ENCODE peak calls at places on chromosome 3, in ten cellular contexts. X is neural crest cell; U is activated naive CD4-positive, alpha-beta T cell treated with anti-CD3 and anti-CD28 coated beads, Interleukin-2, amount 50 U/mL, for 16 hours; K is AG04450; H is NCI-H460; P is HFFc6; S is iPS-NIHi11; M is stimulated activated CD4-positive, alpha-beta T cell treated with anti-CD3 and anti-CD28 coated beads, Interleukin-15, amount 100 ng/mL, for 24 hours; B is omental fat pad; T is H54. D is an unnamed sample.

GRCh38 chr3:177525987-177526712 is 328.9 kb upstream of the TBL1XR1 start:
- DNase-seq in T (no peak), K (no peak), S (no peak), P (peak; percentile 11), X (no peak), H (no peak), U (no peak), B (no peak), M (no peak), D (peak; percentile 58)

GRCh38 chr3:138441742-138442141 is 7.3 kb downstream of the ESYT3 start:
- DNase-seq in T (peak; percentile 70), X (no peak), U (no peak), S (no peak), H (no peak), K (no peak), B (no peak), P (peak; percentile 27), M (no peak), D (no peak)

GRCh38 chr3:46466273-46466672 is 1.6 kb upstream of the LTF start:
- DNase-seq in T (no peak), M (no peak), K (no peak), X (no peak), S (no peak), B (no peak), U (no peak), H (no peak), P (no peak), D (no peak)

GRCh38 chr3:141343824-141344223 is 24.5 kb upstream of the ZBTB38 start:
- DNase-seq in T (no peak), M (no peak), X (no peak), B (no peak), K (no peak), P (no peak), S (no peak), U (no peak), H (no peak), D (no peak)

GRCh38 chr3:126287536-126288181 is 69.5 kb downstream of the KLF15 start:
- DNase-seq in S (peak; percentile 78), X (peak; percentile 62), M (no peak), P (peak; percentile 41), B (peak; percentile 46), H (no peak), U (no peak), K (no peak), T (no peak), D (no peak)

GRCh38 chr3:129207347-129207947 is 23.8 kb upstream of the CNBP start:
- DNase-seq in X (no peak), S (no peak), P (no peak), M (no peak), K (no peak), H (no peak), B (no peak), U (no peak), T (no peak), D (no peak)

GRCh38 chr3:77489216-77489615 is 449.3 kb downstream of the ROBO2 start:
- DNase-seq in X (no peak), S (no peak), T (no peak), B (no peak), K (no peak), M (no peak), U (no peak), P (no peak), H (no peak), D (no peak)

GRCh38 chr3:39408493-39409372 is 2.2 kb downstream of the RPSA start:
- DNase-seq in B (no peak), S (no peak), M (peak; percentile 68), P (no peak), H (no peak), U (peak; percentile 57), X (no peak), T (no peak), K (no peak), D (no peak)

GRCh38 chr3:113754486-113755159 is 7.8 kb downstream of the ATP6V1A start:
- DNase-seq in H (no peak), T (no peak), M (no peak), X (no peak), P (no peak), S (no peak), B (no peak), U (no peak), K (no peak), D (no peak)

GRCh38 chr3:98945006-98945626 is 43.6 kb upstream of the DCBLD2 start:
- DNase-seq in P (peak; percentile 55), H (no peak), B (no peak), S (no peak), M (no peak), K (no peak), X (no peak), U (no peak), T (no peak), D (no peak)

GRCh38 chr3:38649500-38650247 is at the start of gene SCN5A:
- DNase-seq in H (peak; percentile 14), K (no peak), M (peak; percentile 68), P (no peak), X (no peak), B (no peak), U (peak; percentile 65), S (peak; percentile 97), T (no peak), D (no peak)

GRCh38 chr3:20914260-20914659 is 728.3 kb upstream of the SGO1 start:
- DNase-seq in T (no peak), S (no peak), K (no peak), H (no peak), M (no peak), B (no peak), U (no peak), X (no peak), P (no peak), D (no peak)

GRCh38 chr3:187902938-187903337 is 157.7 kb upstream of the BCL6 start:
- DNase-seq in S (no peak), T (no peak), U (no peak), M (no peak), X (no peak), H (no peak), B (no peak), K (no peak), P (peak; percentile 23), D (no peak)

GRCh38 chr3:81581966-81582599 is 179.4 kb downstream of the GBE1 start:
- DNase-seq in K (peak; percentile 13), U (peak; percentile 10), B (no peak), P (peak; percentile 35), T (no peak), X (peak; percentile 33), S (peak; percentile 11), H (peak; percentile 24), M (peak; percentile 30), D (no peak)

GRCh38 chr3:51954120-51954519 is 1.1 kb upstream of the GPR62 start:
- DNase-seq in X (no peak), U (no peak), K (no peak), H (no peak), B (no peak), T (no peak), P (no peak), S (no peak), M (no peak), D (no peak)

GRCh38 chr3:197613187-197613586 is 57.4 kb upstream of the BDH1 start:
- DNase-seq in B (no peak), K (no peak), M (peak; percentile 25), U (peak; percentile 42), H (no peak), P (no peak), S (no peak), T (no peak), X (no peak), D (no peak)

GRCh38 chr3:109337393-109337792 is at the start of gene DPPA4:
- DNase-seq in K (no peak), P (no peak), H (no peak), X (peak; percentile 41), S (peak; percentile 62), M (no peak), T (no peak), U (no peak), B (no peak), D (no peak)

GRCh38 chr3:113977822-113978221 is 30.0 kb downstream of the ZDHHC23 start:
- DNase-seq in H (no peak), U (no peak), M (no peak), P (no peak), K (no peak), X (no peak), T (no peak), B (no peak), S (no peak), D (no peak)

GRCh38 chr3:184360834-184361531 is 422 bp downstream of the CLCN2 start:
- DNase-seq in K (no peak), X (no peak), H (no peak), M (no peak), T (no peak), U (no peak), P (no peak), S (no peak), B (no peak), D (no peak)

GRCh38 chr3:161203485-161204098 is 17.5 kb upstream of the NMD3 start:
- DNase-seq in K (no peak), S (no peak), U (no peak), B (no peak), T (no peak), H (no peak), M (no peak), P (no peak), X (no peak), D (no peak)

GRCh38 chr3:52392216-52392930 is 52.5 kb downstream of the SEMA3G start:
- DNase-seq in K (no peak), B (no peak), X (no peak), U (no peak), P (no peak), S (no peak), T (no peak), H (no peak), M (no peak), D (no peak)

GRCh38 chr3:51968175-51968681 is 974 bp upstream of the PCBP4 start:
- DNase-seq in B (no peak), M (no peak), P (no peak), X (peak; percentile 57), S (peak; percentile 52), H (no peak), T (no peak), U (no peak), K (no peak), D (no peak)

GRCh38 chr3:115217678-115218451 is 70.8 kb upstream of the ZBTB20 start:
- DNase-seq in T (peak; percentile 13), B (no peak), M (peak; percentile 17), P (peak; percentile 67), S (peak; percentile 46), K (peak; percentile 47), H (peak; percentile 43), X (peak; percentile 55), U (no peak), D (peak; percentile 37)

GRCh38 chr3:169390310-169390731 is 273.2 kb downstream of the MECOM start:
- DNase-seq in K (no peak), T (no peak), H (no peak), U (no peak), S (no peak), P (no peak), M (no peak), X (no peak), B (no peak), D (no peak)

GRCh38 chr3:100480111-100480510 is 12.3 kb upstream of the TMEM45A start:
- DNase-seq in B (no peak), P (no peak), U (no peak), K (no peak), M (no peak), X (no peak), H (no peak), T (no peak), S (no peak), D (no peak)

GRCh38 chr3:13119471-13120220 is 46.4 kb upstream of the IQSEC1 start:
- DNase-seq in S (no peak), U (no peak), P (no peak), K (no peak), H (no peak), M (no peak), X (no peak), B (no peak), T (no peak), D (no peak)

GRCh38 chr3:49351521-49352011 is 6.6 kb downstream of the GPX1 start:
- DNase-seq in T (peak; percentile 58), P (peak; percentile 89), H (peak; percentile 47), U (no peak), B (no peak), K (peak; percentile 75), M (no peak), X (no peak), S (peak; percentile 20), D (no peak)

GRCh38 chr3:100634493-100635272 is 25.3 kb downstream of the ADGRG7 start:
- DNase-seq in P (peak; percentile 43), X (no peak), H (peak; percentile 36), B (no peak), U (peak; percentile 14), T (no peak), M (peak; percentile 39), S (peak; percentile 4), K (no peak), D (no peak)

D was measured in GM04504.